ENCODE peak calls at places on chromosomes 3 and 15, in four cellular contexts. E is A673, X is foreskin fibroblast, R is tibial artery. S is an unnamed sample.

GRCh38 chr3:56321892-56322291 is 146.4 kb downstream of the ERC2 start:
- DNase-seq in E (no peak), X (no peak), R (no peak), S (no peak)

GRCh38 chr15:78059110-78059839 is 18.2 kb downstream of the TBC1D2B start:
- DNase-seq in E (no peak), X (peak), R (no peak), S (peak)

GRCh38 chr3:38136272-38136806 is 588 bp downstream of the ACAA1 start:
- DNase-seq in E (no peak), X (peak), R (no peak), S (peak)

GRCh38 chr3:170961616-170962400 is 53.4 kb upstream of the EIF5A2 start:
- DNase-seq in E (peak), X (peak), R (no peak), S (peak)

GRCh38 chr15:83919319-83919830 is 265.5 kb downstream of the ADAMTSL3 start:
- DNase-seq in E (no peak), X (no peak), R (no peak), S (peak)

GRCh38 chr3:32181370-32181769 is 57.1 kb upstream of the CMTM8 start:
- DNase-seq in E (no peak), X (no peak), R (no peak), S (no peak)

GRCh38 chr3:89179355-89179997 is 72.1 kb downstream of the EPHA3 start:
- DNase-seq in E (peak), X (peak), R (no peak), S (peak)

GRCh38 chr3:172313671-172314070 is 134.6 kb downstream of the GHSR start:
- DNase-seq in E (no peak), X (no peak), R (no peak), S (no peak)

GRCh38 chr15:36877796-36878744 is 222.3 kb downstream of the MEIS2 start:
- DNase-seq in E (no peak), X (no peak), R (no peak), S (no peak)

GRCh38 chr3:30347679-30348216 is 258.7 kb upstream of the TGFBR2 start:
- DNase-seq in E (no peak), X (peak), R (no peak), S (peak)

GRCh38 chr3:81425198-81425868 is 336.1 kb downstream of the GBE1 start:
- DNase-seq in E (peak), X (peak), R (no peak), S (peak)

GRCh38 chr3:82496890-82497560 is 735.6 kb upstream of the GBE1 start:
- DNase-seq in E (peak), X (peak), R (no peak), S (peak)

GRCh38 chr15:93985173-93985572 is 246.2 kb upstream of the MCTP2 start:
- DNase-seq in E (peak), X (no peak), R (no peak), S (no peak)

GRCh38 chr3:169029674-169030285 is 633.7 kb downstream of the MECOM start:
- DNase-seq in E (no peak), X (no peak), R (no peak), S (no peak)

GRCh38 chr15:67409175-67409574 is 111.8 kb upstream of the C15orf61 start:
- DNase-seq in E (peak), X (no peak), R (no peak), S (peak)

GRCh38 chr3:147943265-147943945 is 534.2 kb downstream of the ZIC1 start:
- DNase-seq in E (peak), X (peak), R (no peak), S (peak)

GRCh38 chr3:127100459-127101410 is 92.2 kb upstream of the PRR23E start:
- DNase-seq in E (no peak), X (no peak), R (no peak), S (no peak)

GRCh38 chr3:143707848-143708247 is 140.4 kb downstream of the SLC9A9 start:
- DNase-seq in E (no peak), X (no peak), R (no peak), S (peak)

GRCh38 chr15:35195649-35196048 is 110.6 kb upstream of the NANOGP8 start:
- DNase-seq in E (no peak), X (no peak), R (no peak), S (no peak)

GRCh38 chr3:55704521-55704920 is 217.4 kb upstream of the WNT5A start:
- DNase-seq in E (no peak), X (peak), R (no peak), S (peak)

GRCh38 chr3:152302521-152303021 is 33.8 kb downstream of the MBNL1 start:
- DNase-seq in E (peak), X (peak), R (peak), S (peak)

GRCh38 chr3:52277972-52278509 is 408 bp downstream of the WDR82 start:
- DNase-seq in E (no peak), X (no peak), R (peak), S (peak)

GRCh38 chr3:152961323-152961722 is 126.4 kb downstream of the P2RY1 start:
- DNase-seq in E (peak), X (peak), R (no peak), S (peak)

GRCh38 chr3:30308131-30308530 is 298.3 kb upstream of the TGFBR2 start:
- DNase-seq in E (no peak), X (peak), R (no peak), S (peak)

GRCh38 chr15:101413239-101413638 is 76.3 kb downstream of the PCSK6 start:
- DNase-seq in E (no peak), X (no peak), R (no peak), S (no peak)

GRCh38 chr3:33063651-33064051 is 33.3 kb downstream of the GLB1 start:
- DNase-seq in E (no peak), X (peak), R (no peak), S (peak)

GRCh38 chr15:59284768-59285368 is 78.2 kb downstream of the LDHAL6B start:
- DNase-seq in E (no peak), X (no peak), R (no peak), S (no peak)

GRCh38 chr3:158127250-158128219 is 17.6 kb downstream of the RSRC1 start:
- DNase-seq in E (no peak), X (peak), R (no peak), S (peak)

GRCh38 chr3:61966200-61966599 is 404.8 kb downstream of the PTPRG start:
- DNase-seq in E (no peak), X (no peak), R (no peak), S (no peak)

GRCh38 chr15:74725845-74726773 is 781 bp upstream of the CYP1A1 start:
- DNase-seq in E (peak), X (peak), R (peak), S (peak)

GRCh38 chr3:18420584-18420983 is 4.6 kb downstream of the SATB1 start:
- DNase-seq in E (no peak), X (no peak), R (no peak), S (no peak)

GRCh38 chr3:110389005-110389404 is 682.6 kb upstream of the NECTIN3 start:
- DNase-seq in E (no peak), X (no peak), R (no peak), S (no peak)

GRCh38 chr15:48144889-48145288 is 24.1 kb downstream of the SLC24A5 start:
- DNase-seq in E (no peak), X (peak), R (no peak), S (peak)

GRCh38 chr15:67850995-67851535 is 11.2 kb upstream of the RNU6-1 start:
- DNase-seq in E (no peak), X (peak), R (no peak), S (peak)

GRCh38 chr3:119636891-119637611 is 23.3 kb downstream of the POPDC2 start:
- DNase-seq in E (no peak), X (no peak), R (no peak), S (no peak)

GRCh38 chr15:31338879-31339557 is 12.4 kb downstream of the KLF13 start:
- DNase-seq in E (peak), X (peak), R (peak), S (peak)
- H3K4me3 ChIP-seq in E (no peak), X (no peak), R (no peak), S (no peak)

GRCh38 chr15:62565620-62566019 is 400.5 kb upstream of the C2CD4B start:
- DNase-seq in E (no peak), X (no peak), R (no peak), S (no peak)

GRCh38 chr15:62568004-62568403 is 402.9 kb upstream of the C2CD4B start:
- DNase-seq in E (no peak), X (no peak), R (no peak), S (no peak)

GRCh38 chr15:62566248-62566647 is 401.2 kb upstream of the C2CD4B start:
- DNase-seq in E (peak), X (peak), R (no peak), S (no peak)

GRCh38 chr15:62568702-62569101 is 403.6 kb upstream of the C2CD4B start:
- DNase-seq in E (no peak), X (no peak), R (no peak), S (no peak)

GRCh38 chr15:62567501-62567900 is 402.4 kb upstream of the C2CD4B start:
- DNase-seq in E (no peak), X (no peak), R (no peak), S (no peak)
- TF ChIP-seq CTCF in E (no peak), X (no peak), R (no peak), S (no peak)

GRCh38 chr3:100386437-100387064 is 14.3 kb downstream of the TOMM70 start:
- DNase-seq in E (no peak), X (peak), R (no peak), S (peak)
- H3K4me3 ChIP-seq in E (no peak), X (no peak), R (no peak), S (no peak)

DNA sequence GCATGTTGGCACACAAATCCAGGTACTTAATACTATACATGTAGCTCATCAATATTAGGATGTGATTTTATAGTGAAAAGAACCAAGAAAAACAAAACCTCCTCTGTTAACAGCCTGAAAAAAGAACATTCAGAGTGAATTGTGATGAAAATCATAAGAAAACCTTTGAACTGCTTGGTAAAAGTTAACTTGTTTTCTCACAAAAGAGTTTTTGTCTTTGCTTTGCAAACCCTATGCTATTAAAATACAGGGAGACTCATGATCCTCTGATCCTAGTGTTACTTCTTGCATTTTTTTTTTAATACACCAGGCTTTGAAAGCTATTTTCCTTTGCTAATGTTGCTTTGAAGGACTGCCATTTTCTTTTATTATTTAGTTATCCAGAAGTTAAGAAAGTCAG is 23.7 kb downstream of the QTRT2 start:
- DNase-seq in E (no peak), X (no peak), R (no peak), S (no peak)
- TF ChIP-seq CTCF in E (no peak), X (no peak), R (no peak), S (no peak)

DNA sequence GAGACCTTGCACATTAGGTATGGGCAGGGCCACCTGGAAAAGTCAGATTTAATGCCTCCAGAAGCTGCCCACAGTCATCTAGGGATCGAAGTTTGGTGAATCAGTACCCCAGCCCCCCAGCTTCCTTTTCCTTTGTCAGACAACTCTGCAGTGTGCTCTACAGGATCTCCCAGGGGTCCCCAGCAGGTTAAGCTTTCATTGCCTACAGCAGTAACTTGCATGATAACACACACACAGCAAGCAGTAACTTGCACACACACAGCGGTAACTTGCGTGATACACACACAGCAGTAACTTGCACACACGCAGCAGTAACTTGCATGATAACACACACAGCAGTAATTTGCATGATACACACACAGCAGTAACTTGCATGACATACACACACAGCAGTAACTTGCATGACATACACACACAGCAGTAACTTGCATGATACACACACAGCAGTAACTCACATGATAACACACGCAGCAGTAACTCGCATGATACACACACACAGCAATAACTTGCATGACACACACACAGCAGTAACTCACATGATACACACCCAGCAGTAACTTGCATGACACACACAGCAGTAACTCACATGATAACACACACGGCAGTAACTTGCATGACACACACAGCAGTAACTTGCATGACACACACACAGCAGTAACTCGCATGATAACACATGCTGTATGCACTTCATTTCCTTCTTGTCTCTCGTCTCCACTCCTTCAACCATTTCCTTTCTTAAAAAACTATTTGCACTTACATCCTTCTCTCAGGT is 131.1 kb downstream of the UACA start:
- DNase-seq in E (no peak), X (no peak), R (no peak), S (no peak)
- H3K4me3 ChIP-seq in E (no peak), X (no peak), R (no peak), S (no peak)

GRCh38 chr3:111621535-111621934 is 26.4 kb upstream of the ZBED2 start:
- DNase-seq in E (peak), X (no peak), R (no peak), S (no peak)
- TF ChIP-seq CTCF in E (peak), X (peak), R (no peak), S (peak)

GRCh38 chr3:108835101-108835500 is 12.5 kb downstream of the TRAT1 start:
- DNase-seq in E (no peak), X (no peak), R (no peak), S (no peak)
- H3K4me3 ChIP-seq in E (no peak), X (no peak), R (no peak), S (no peak)